ENCODE peak calls at places on chromosome 4, in four cellular contexts. One of them, this sample, is unnamed.

GRCh38 chr4:113990886-113991285 is 11.4 kb upstream of the ARSJ start:
- DNase-seq in tibial artery: no peak
- DNase-seq in gastrocnemius medialis: no peak
- DNase-seq in Calu3: no peak
- DNase-seq in this sample: no peak

GRCh38 chr4:127781303-127782024 is 658 bp upstream of the HSPA4L start:
- DNase-seq in tibial artery: peak
- DNase-seq in gastrocnemius medialis: peak
- DNase-seq in Calu3: peak
- DNase-seq in this sample: peak

GRCh38 chr4:149344436-149344835 is 471.2 kb downstream of the IQCM start:
- DNase-seq in tibial artery: no peak
- DNase-seq in gastrocnemius medialis: no peak
- DNase-seq in Calu3: no peak
- DNase-seq in this sample: peak

GRCh38 chr4:147480891-147481576 is at the start of gene EDNRA:
- DNase-seq in tibial artery: no peak
- DNase-seq in gastrocnemius medialis: no peak
- DNase-seq in Calu3: peak
- DNase-seq in this sample: peak

GRCh38 chr4:37715889-37716402 is 29.8 kb upstream of the RELL1 start:
- DNase-seq in tibial artery: no peak
- DNase-seq in gastrocnemius medialis: peak
- DNase-seq in Calu3: peak
- DNase-seq in this sample: peak

GRCh38 chr4:37827030-37827705 is 682 bp downstream of the PGM2 start:
- DNase-seq in tibial artery: no peak
- DNase-seq in gastrocnemius medialis: no peak
- DNase-seq in Calu3: peak
- DNase-seq in this sample: peak

GRCh38 chr4:42296196-42296595 is 101.1 kb upstream of the SHISA3 start:
- DNase-seq in tibial artery: no peak
- DNase-seq in gastrocnemius medialis: no peak
- DNase-seq in Calu3: no peak
- DNase-seq in this sample: peak

GRCh38 chr4:6641971-6642320 is 1.5 kb downstream of the MRFAP1 start:
- DNase-seq in tibial artery: no peak
- DNase-seq in gastrocnemius medialis: no peak
- DNase-seq in Calu3: no peak
- DNase-seq in this sample: peak

GRCh38 chr4:169399976-169400767 is 129.4 kb upstream of the SH3RF1 start:
- DNase-seq in tibial artery: no peak
- DNase-seq in gastrocnemius medialis: no peak
- DNase-seq in Calu3: no peak
- DNase-seq in this sample: no peak

DNA sequence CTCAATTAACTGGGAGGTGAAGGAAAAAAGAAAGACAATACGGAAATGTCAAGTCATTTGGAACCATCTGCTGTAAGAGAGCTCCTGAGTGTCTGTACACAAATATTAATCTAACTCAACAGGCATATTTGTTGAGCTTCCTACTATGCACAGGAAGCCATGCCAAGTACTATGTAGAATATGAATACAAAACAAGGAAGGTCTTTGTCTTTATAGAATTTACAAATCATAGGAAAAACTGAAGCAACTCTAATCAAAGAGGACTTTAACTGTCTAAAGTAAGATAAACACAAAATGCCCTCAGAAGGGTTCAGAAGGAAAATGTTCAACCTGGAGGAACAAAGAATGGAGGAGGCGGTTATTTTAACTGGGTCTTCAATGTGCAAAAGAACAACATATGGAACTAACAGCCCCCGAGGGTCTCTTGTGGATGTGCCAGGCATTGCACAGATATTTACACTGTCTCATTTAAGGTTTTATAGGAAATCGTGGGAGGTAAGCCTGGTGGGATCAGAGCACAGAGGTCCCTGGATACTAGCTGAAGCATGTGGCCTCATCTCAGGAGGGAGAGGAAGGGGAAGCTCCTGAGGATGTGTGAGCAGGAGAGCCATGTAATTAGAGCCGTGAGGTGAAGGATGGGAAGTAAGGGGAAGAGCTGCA is 5.8 kb downstream of the FAM114A1 start:
- DNase-seq in tibial artery: no peak
- DNase-seq in gastrocnemius medialis: no peak
- DNase-seq in Calu3: no peak
- DNase-seq in this sample: no peak
- TF ChIP-seq CTCF in tibial artery: no peak
- TF ChIP-seq CTCF in gastrocnemius medialis: no peak
- TF ChIP-seq CTCF in Calu3: no peak
- TF ChIP-seq CTCF in this sample: peak

DNA sequence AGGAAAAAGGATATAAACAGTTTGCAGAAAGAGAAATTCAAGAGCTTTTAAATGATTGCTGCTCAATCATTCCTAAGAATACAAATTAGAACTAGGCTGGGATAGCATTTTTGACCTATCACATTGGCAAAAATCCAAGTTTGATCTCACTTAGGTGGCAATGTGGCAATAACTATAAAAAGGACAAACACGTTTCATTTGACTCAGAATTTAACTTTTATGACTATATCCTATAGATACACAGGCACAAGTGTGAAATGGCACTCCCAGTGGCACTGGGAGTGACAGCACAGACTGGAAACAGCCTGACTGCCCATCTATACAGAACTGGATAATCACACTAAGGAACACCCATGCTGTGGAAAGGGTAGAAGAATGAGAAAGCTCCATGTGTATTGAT is 11.1 kb downstream of the CENPU start:
- DNase-seq in tibial artery: no peak
- DNase-seq in gastrocnemius medialis: no peak
- DNase-seq in Calu3: no peak
- DNase-seq in this sample: no peak
- TF ChIP-seq CTCF in tibial artery: no peak
- TF ChIP-seq CTCF in gastrocnemius medialis: no peak
- TF ChIP-seq CTCF in Calu3: no peak
- TF ChIP-seq CTCF in this sample: peak

DNA sequence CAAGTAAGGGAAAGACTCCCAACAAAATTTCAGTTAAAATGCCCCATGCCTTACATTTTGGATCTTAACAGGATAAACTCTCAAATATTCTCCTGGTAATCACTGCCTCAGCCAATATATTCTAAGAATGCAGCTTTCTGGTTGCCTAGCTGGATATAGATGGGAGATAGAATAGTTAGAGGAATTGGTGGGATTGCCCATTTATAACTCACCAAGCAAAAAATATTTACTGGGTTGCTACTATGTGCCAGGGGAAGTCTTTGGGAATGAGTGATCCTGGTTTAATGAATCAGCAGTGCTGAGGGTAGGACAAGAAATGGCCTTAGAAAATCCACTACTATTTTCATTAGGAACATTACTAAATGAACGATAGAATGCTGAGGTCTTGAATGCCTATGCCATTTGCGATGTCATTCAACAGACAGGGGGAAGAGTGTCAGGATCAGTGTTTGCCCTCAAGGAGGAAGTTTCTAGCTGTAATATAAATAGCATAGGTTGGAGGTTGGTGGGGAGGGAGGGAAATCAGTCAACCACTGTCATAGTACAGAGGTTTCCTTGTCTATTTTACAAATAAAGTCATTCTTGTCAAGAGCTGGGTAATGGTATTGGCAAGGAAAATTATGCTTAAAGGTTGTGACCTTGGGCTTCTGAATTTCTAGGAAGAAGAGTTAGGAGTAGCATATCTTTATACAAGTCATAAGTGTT is 63.5 kb downstream of the ENOPH1 start:
- DNase-seq in tibial artery: no peak
- DNase-seq in gastrocnemius medialis: no peak
- DNase-seq in Calu3: no peak
- DNase-seq in this sample: no peak
- TF ChIP-seq CTCF in tibial artery: no peak
- TF ChIP-seq CTCF in gastrocnemius medialis: no peak
- TF ChIP-seq CTCF in Calu3: no peak
- TF ChIP-seq CTCF in this sample: no peak

DNA sequence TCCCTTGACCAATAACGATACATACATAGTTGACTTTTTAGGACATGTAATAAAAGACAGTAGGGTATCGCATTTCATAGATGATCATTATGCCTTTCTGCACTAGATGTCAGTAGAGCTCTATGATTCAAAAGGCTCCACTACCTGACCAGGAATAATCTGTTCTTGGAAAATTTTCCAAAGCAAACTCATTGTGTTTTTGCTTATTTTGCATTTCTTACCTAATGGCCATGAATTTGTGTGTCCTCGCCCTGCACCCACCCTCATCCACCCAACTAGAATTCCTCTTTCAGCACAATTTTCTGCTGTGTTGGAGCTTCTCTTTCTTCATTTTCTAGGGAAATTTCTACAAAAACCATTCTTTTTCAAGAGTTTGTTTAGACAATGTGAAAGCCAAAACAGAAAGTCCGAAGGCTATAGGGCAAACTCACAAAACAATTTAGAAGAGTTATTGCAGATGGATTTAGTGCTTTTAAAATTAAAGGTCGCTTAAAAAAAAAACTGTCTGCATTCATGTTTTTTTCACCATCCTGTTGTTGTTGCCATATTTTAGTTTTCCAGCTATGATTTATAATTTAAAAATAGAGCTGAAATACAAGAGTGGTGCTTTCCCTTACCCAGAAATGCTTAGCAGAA is 183.6 kb downstream of the SPATA18 start:
- DNase-seq in tibial artery: no peak
- DNase-seq in gastrocnemius medialis: no peak
- DNase-seq in Calu3: no peak
- DNase-seq in this sample: peak
- TF ChIP-seq CTCF in tibial artery: peak
- TF ChIP-seq CTCF in gastrocnemius medialis: peak
- TF ChIP-seq CTCF in Calu3: no peak
- TF ChIP-seq CTCF in this sample: peak

DNA sequence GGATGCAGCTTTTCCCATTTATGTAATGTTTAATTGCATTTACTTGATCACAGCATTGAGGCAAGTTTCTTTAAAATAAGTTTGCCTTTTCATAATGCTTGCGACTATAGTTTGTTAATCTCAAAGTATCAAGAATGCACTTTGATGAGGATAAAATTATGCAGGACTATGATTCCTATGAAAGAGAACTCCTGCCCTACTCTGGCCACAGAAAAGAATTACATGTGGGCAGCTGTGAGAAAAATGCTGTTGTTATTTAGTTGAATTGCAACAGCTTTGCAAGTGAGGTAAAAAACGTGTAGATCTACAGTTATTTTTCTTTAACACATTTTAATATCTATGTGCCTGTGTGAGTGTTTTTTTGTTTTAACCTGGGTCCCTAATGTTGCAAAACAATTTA is 12.5 kb upstream of the OSTC start:
- DNase-seq in tibial artery: no peak
- DNase-seq in gastrocnemius medialis: no peak
- DNase-seq in Calu3: no peak
- DNase-seq in this sample: peak
- TF ChIP-seq CTCF in tibial artery: no peak
- TF ChIP-seq CTCF in gastrocnemius medialis: no peak
- TF ChIP-seq CTCF in Calu3: no peak
- TF ChIP-seq CTCF in this sample: peak

GRCh38 chr4:129672941-129673340 is 577.0 kb downstream of the C4orf33 start:
- DNase-seq in tibial artery: no peak
- DNase-seq in gastrocnemius medialis: no peak
- DNase-seq in Calu3: no peak
- DNase-seq in this sample: no peak
- TF ChIP-seq CTCF in tibial artery: no peak
- TF ChIP-seq CTCF in gastrocnemius medialis: no peak
- TF ChIP-seq CTCF in Calu3: no peak
- TF ChIP-seq CTCF in this sample: no peak

DNA sequence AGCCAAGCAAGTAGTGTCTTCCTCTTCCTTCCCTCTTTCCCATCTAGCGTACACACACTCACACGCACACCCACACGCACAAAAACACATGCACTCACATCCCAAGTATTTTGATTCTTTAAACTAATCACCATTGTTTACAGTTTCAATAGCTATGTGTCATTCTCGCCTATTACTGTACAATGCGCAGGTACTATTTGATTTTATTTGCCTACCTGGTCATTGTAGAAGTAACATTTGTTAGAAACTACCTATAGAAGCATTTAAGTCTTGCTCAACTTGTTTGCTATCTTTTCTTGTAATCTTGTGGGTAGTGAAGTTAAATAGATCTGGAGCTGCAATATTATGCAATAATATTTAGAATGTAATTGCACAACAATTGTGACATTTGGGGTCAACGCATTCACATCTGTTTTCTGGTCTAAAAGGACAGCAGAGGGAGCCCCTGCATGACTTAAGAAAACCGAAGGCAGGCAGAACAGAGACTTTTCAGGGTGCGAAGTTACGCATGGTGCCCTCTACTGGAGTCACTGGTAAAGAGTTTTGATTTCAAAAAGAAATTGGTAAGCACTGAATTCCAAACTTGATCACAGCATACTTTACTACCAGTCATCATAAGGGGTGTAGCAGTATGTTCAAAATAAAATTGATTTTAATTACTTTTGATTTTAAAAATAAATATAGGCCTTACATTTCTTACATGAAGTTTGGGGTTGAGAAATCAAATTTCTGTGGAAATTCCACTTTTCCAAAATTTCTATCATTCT is 503.3 kb upstream of the FAM241A start:
- DNase-seq in tibial artery: peak
- DNase-seq in gastrocnemius medialis: no peak
- DNase-seq in Calu3: peak
- DNase-seq in this sample: peak
- TF ChIP-seq CTCF in tibial artery: peak
- TF ChIP-seq CTCF in gastrocnemius medialis: peak
- TF ChIP-seq CTCF in Calu3: peak
- TF ChIP-seq CTCF in this sample: peak

GRCh38 chr4:10526431-10527222 is 69.4 kb upstream of the ZNF518B start:
- DNase-seq in tibial artery: no peak
- DNase-seq in gastrocnemius medialis: no peak
- DNase-seq in Calu3: no peak
- DNase-seq in this sample: no peak
- TF ChIP-seq CTCF in tibial artery: no peak
- TF ChIP-seq CTCF in gastrocnemius medialis: no peak
- TF ChIP-seq CTCF in Calu3: no peak
- TF ChIP-seq CTCF in this sample: no peak

DNA sequence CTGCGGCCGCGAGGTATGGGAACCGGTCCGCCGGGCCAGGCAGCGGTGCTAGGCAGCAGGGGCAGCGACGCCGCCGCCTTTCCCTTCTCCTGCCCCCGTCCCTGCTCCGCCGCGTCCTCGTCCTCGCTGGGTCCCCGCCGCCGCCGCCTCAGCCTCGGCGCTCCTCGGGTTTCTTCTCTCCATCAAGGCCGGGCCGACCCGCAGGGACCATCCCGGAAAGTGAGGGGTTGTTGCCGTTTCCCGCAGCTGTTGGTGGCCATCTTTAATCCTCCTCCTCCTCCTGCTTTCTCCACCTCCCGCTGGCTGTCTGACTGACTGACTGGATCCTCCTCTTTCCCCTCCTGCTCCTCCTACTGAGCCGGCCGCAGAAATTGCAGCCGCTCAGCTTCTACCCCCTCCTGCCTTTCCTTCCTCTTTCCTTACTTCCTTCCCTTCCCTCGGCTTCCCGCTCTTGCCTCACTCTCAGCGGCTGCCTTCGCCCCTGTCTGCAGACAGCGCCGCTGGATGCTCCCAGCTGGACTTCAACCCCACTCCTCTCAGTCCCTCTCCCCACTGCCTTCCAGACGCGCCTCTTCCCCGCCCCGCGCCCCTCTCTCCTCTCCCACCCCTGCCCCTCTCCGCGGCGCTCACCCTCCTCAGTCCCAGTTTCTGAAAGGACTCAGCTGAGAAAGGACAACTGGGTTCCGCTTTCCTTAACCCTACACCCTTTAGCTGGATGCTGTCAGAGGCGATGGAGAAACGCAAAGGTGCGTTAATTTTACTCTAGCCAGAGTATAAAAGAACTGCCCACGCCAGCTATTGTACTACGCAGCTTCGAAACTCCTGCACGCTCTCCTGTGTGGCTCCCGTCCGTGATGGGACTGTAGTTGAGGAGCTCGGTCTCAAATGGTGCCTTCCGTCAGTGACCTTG is at the start of gene WDFY3:
- DNase-seq in tibial artery: peak
- DNase-seq in gastrocnemius medialis: peak
- DNase-seq in Calu3: peak
- DNase-seq in this sample: peak
- TF ChIP-seq CTCF in tibial artery: no peak
- TF ChIP-seq CTCF in gastrocnemius medialis: no peak
- TF ChIP-seq CTCF in Calu3: no peak
- TF ChIP-seq CTCF in this sample: peak

This sample was measured in fibroblast of pulmonary artery.